ENCODE peak calls at places on chromosomes 11 and 22, in seven cellular contexts. One of them, this sample, is unnamed.
A peak's percentile ranks its signal among the peaks of the same experiment; 100 is the strongest.

GRCh38 chr11:36195496-36196346 is 93.5 kb downstream of the COMMD9 start:
- DNase-seq in progenitor cell of endocrine pancreas: no peak
- DNase-seq in AG10803: peak; percentile 62
- DNase-seq in GM12865: no peak
- DNase-seq in astrocyte of the spinal cord: no peak
- DNase-seq in Caco-2: no peak
- DNase-seq in tibial nerve: no peak
- DNase-seq in this sample: no peak

GRCh38 chr11:44943696-44944095 is 7.0 kb downstream of the TP53I11 start:
- DNase-seq in progenitor cell of endocrine pancreas: no peak
- DNase-seq in AG10803: no peak
- DNase-seq in GM12865: no peak
- DNase-seq in astrocyte of the spinal cord: no peak
- DNase-seq in Caco-2: no peak
- DNase-seq in tibial nerve: no peak
- DNase-seq in this sample: no peak

GRCh38 chr11:62678770-62679696 is at the start of gene UBXN1:
- DNase-seq in progenitor cell of endocrine pancreas: peak; percentile 51
- DNase-seq in AG10803: peak; percentile 97
- DNase-seq in GM12865: peak; percentile 89
- DNase-seq in astrocyte of the spinal cord: peak; percentile 86
- DNase-seq in Caco-2: peak; percentile 88
- DNase-seq in tibial nerve: peak; percentile 89
- DNase-seq in this sample: peak; percentile 71

GRCh38 chr11:23932485-23932898 is 564.4 kb upstream of the LUZP2 start:
- DNase-seq in progenitor cell of endocrine pancreas: no peak
- DNase-seq in AG10803: no peak
- DNase-seq in GM12865: no peak
- DNase-seq in astrocyte of the spinal cord: peak; percentile 49
- DNase-seq in Caco-2: no peak
- DNase-seq in tibial nerve: no peak
- DNase-seq in this sample: no peak

GRCh38 chr11:76657139-76657823 is 13.3 kb downstream of the LRRC32 start:
- DNase-seq in progenitor cell of endocrine pancreas: no peak
- DNase-seq in AG10803: no peak
- DNase-seq in GM12865: no peak
- DNase-seq in astrocyte of the spinal cord: no peak
- DNase-seq in Caco-2: peak; percentile 30
- DNase-seq in tibial nerve: no peak
- DNase-seq in this sample: no peak

GRCh38 chr11:7512525-7513209 is 1.1 kb upstream of the PPFIBP2 start:
- DNase-seq in progenitor cell of endocrine pancreas: no peak
- DNase-seq in AG10803: peak; percentile 73
- DNase-seq in GM12865: peak; percentile 92
- DNase-seq in astrocyte of the spinal cord: peak; percentile 15
- DNase-seq in Caco-2: no peak
- DNase-seq in tibial nerve: peak; percentile 61
- DNase-seq in this sample: peak; percentile 1

GRCh38 chr11:66316849-66317251 is at the start of gene CD248:
- DNase-seq in progenitor cell of endocrine pancreas: no peak
- DNase-seq in AG10803: peak; percentile 84
- DNase-seq in GM12865: no peak
- DNase-seq in astrocyte of the spinal cord: peak; percentile 82
- DNase-seq in Caco-2: no peak
- DNase-seq in tibial nerve: peak; percentile 71
- DNase-seq in this sample: no peak

GRCh38 chr11:126318642-126319373 is 14.9 kb downstream of the DCPS start:
- DNase-seq in progenitor cell of endocrine pancreas: no peak
- DNase-seq in AG10803: peak; percentile 98
- DNase-seq in GM12865: peak; percentile 74
- DNase-seq in astrocyte of the spinal cord: peak; percentile 96
- DNase-seq in Caco-2: no peak
- DNase-seq in tibial nerve: no peak
- DNase-seq in this sample: no peak

GRCh38 chr11:114197799-114198500 is 98.2 kb upstream of the NNMT start:
- DNase-seq in progenitor cell of endocrine pancreas: no peak
- DNase-seq in AG10803: peak; percentile 37
- DNase-seq in GM12865: no peak
- DNase-seq in astrocyte of the spinal cord: peak; percentile 99
- DNase-seq in Caco-2: no peak
- DNase-seq in tibial nerve: no peak
- DNase-seq in this sample: no peak

GRCh38 chr11:93537022-93537421 is 6.2 kb downstream of the SMCO4 start:
- DNase-seq in progenitor cell of endocrine pancreas: no peak
- DNase-seq in AG10803: no peak
- DNase-seq in GM12865: no peak
- DNase-seq in astrocyte of the spinal cord: no peak
- DNase-seq in Caco-2: no peak
- DNase-seq in tibial nerve: no peak
- DNase-seq in this sample: no peak

GRCh38 chr11:47905358-47906059 is 57.4 kb upstream of the NUP160 start:
- DNase-seq in progenitor cell of endocrine pancreas: no peak
- DNase-seq in AG10803: no peak
- DNase-seq in GM12865: no peak
- DNase-seq in astrocyte of the spinal cord: peak; percentile 26
- DNase-seq in Caco-2: no peak
- DNase-seq in tibial nerve: no peak
- DNase-seq in this sample: no peak

GRCh38 chr11:61974766-61975631 is 7.6 kb upstream of the FTH1 start:
- DNase-seq in progenitor cell of endocrine pancreas: no peak
- DNase-seq in AG10803: no peak
- DNase-seq in GM12865: no peak
- DNase-seq in astrocyte of the spinal cord: no peak
- DNase-seq in Caco-2: no peak
- DNase-seq in tibial nerve: no peak
- DNase-seq in this sample: no peak

GRCh38 chr11:65822760-65823528 is 10.8 kb upstream of the SNX32 start:
- DNase-seq in progenitor cell of endocrine pancreas: no peak
- DNase-seq in AG10803: no peak
- DNase-seq in GM12865: no peak
- DNase-seq in astrocyte of the spinal cord: no peak
- DNase-seq in Caco-2: no peak
- DNase-seq in tibial nerve: no peak
- DNase-seq in this sample: no peak

GRCh38 chr11:36115378-36115801 is 171.5 kb downstream of the LDLRAD3 start:
- DNase-seq in progenitor cell of endocrine pancreas: no peak
- DNase-seq in AG10803: no peak
- DNase-seq in GM12865: no peak
- DNase-seq in astrocyte of the spinal cord: no peak
- DNase-seq in Caco-2: no peak
- DNase-seq in tibial nerve: no peak
- DNase-seq in this sample: no peak

GRCh38 chr22:17359501-17359900 is 9.8 kb upstream of the CECR2 start:
- DNase-seq in progenitor cell of endocrine pancreas: no peak
- DNase-seq in AG10803: no peak
- DNase-seq in GM12865: no peak
- DNase-seq in astrocyte of the spinal cord: no peak
- DNase-seq in Caco-2: no peak
- DNase-seq in tibial nerve: no peak
- DNase-seq in this sample: no peak

GRCh38 chr11:29432719-29433325 is 584.0 kb downstream of the KCNA4 start:
- DNase-seq in progenitor cell of endocrine pancreas: no peak
- DNase-seq in AG10803: peak; percentile 19
- DNase-seq in GM12865: peak; percentile 2
- DNase-seq in astrocyte of the spinal cord: peak; percentile 26
- DNase-seq in Caco-2: no peak
- DNase-seq in tibial nerve: no peak
- DNase-seq in this sample: peak; percentile 9

GRCh38 chr11:130535530-130535929 is 87.1 kb downstream of the ADAMTS15 start:
- DNase-seq in progenitor cell of endocrine pancreas: no peak
- DNase-seq in AG10803: no peak
- DNase-seq in GM12865: no peak
- DNase-seq in astrocyte of the spinal cord: no peak
- DNase-seq in Caco-2: no peak
- DNase-seq in tibial nerve: no peak
- DNase-seq in this sample: no peak

GRCh38 chr11:126186031-126186698 is 25.3 kb downstream of the RPUSD4 start:
- DNase-seq in progenitor cell of endocrine pancreas: no peak
- DNase-seq in AG10803: no peak
- DNase-seq in GM12865: no peak
- DNase-seq in astrocyte of the spinal cord: no peak
- DNase-seq in Caco-2: no peak
- DNase-seq in tibial nerve: no peak
- DNase-seq in this sample: no peak

GRCh38 chr11:3159296-3160190 is 5.6 kb downstream of the OSBPL5 start:
- DNase-seq in progenitor cell of endocrine pancreas: no peak
- DNase-seq in AG10803: no peak
- DNase-seq in GM12865: no peak
- DNase-seq in astrocyte of the spinal cord: no peak
- DNase-seq in Caco-2: no peak
- DNase-seq in tibial nerve: peak; percentile 69
- DNase-seq in this sample: no peak

GRCh38 chr22:38056969-38057841 is at the start of gene PICK1:
- DNase-seq in progenitor cell of endocrine pancreas: peak; percentile 81
- DNase-seq in AG10803: peak; percentile 88
- DNase-seq in GM12865: peak; percentile 89
- DNase-seq in astrocyte of the spinal cord: peak; percentile 89
- DNase-seq in Caco-2: peak; percentile 92
- DNase-seq in tibial nerve: peak; percentile 77
- DNase-seq in this sample: peak; percentile 74
- TF ChIP-seq CTCF in progenitor cell of endocrine pancreas: no peak
- TF ChIP-seq CTCF in AG10803: no peak
- TF ChIP-seq CTCF in GM12865: peak; percentile 7
- TF ChIP-seq CTCF in astrocyte of the spinal cord: no peak
- TF ChIP-seq CTCF in Caco-2: no peak
- TF ChIP-seq CTCF in tibial nerve: no peak
- TF ChIP-seq CTCF in this sample: no peak

GRCh38 chr11:270451-271208 is 7.6 kb upstream of the NLRP6 start:
- DNase-seq in progenitor cell of endocrine pancreas: no peak
- DNase-seq in AG10803: no peak
- DNase-seq in GM12865: no peak
- DNase-seq in astrocyte of the spinal cord: no peak
- DNase-seq in Caco-2: no peak
- DNase-seq in tibial nerve: no peak
- DNase-seq in this sample: no peak

GRCh38 chr11:267491-267994 is 10.7 kb upstream of the NLRP6 start:
- DNase-seq in progenitor cell of endocrine pancreas: no peak
- DNase-seq in AG10803: peak; percentile 28
- DNase-seq in GM12865: peak; percentile 85
- DNase-seq in astrocyte of the spinal cord: no peak
- DNase-seq in Caco-2: peak; percentile 48
- DNase-seq in tibial nerve: no peak
- DNase-seq in this sample: no peak

GRCh38 chr11:271316-271715 is 6.9 kb upstream of the NLRP6 start:
- DNase-seq in progenitor cell of endocrine pancreas: no peak
- DNase-seq in AG10803: no peak
- DNase-seq in GM12865: no peak
- DNase-seq in astrocyte of the spinal cord: no peak
- DNase-seq in Caco-2: no peak
- DNase-seq in tibial nerve: no peak
- DNase-seq in this sample: no peak

GRCh38 chr11:266676-267439 is 11.3 kb upstream of the NLRP6 start:
- DNase-seq in progenitor cell of endocrine pancreas: no peak
- DNase-seq in AG10803: no peak
- DNase-seq in GM12865: no peak
- DNase-seq in astrocyte of the spinal cord: no peak
- DNase-seq in Caco-2: no peak
- DNase-seq in tibial nerve: no peak
- DNase-seq in this sample: no peak

DNA sequence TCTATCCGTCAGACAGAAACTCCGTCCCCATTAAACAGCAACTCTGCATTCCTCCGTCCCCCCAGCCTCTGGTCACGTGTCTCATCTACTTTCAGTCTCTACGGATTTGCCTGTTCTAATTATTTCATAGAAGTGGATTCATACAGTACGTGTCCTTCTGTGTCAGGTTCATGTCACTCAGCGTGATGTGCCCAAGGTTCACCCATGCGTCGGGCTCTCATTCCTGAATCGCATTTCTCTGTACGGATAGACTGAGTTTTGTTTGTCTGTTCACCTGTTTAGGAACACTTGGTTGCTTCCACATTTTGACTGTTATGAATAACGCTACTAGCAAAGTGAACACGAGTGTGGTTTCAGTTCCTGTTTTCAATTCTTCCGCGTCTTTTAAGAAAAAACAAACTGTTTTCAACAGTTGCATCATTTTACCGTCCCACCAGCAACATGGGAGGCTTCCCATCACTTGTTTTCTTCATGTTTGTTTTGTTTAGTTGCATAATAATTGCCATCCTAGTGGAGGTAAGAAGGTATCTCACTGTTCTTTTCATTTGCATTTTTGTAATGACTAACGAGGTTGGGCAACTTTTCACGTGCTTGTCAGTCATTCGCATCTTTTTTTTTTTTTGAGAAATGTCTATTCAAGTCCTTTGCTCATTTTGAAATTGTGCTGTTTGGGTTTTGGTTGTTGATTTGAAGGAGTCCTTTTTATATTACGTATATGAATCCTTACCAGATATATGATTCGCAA is 8.9 kb upstream of the NLRP6 start:
- DNase-seq in progenitor cell of endocrine pancreas: no peak
- DNase-seq in AG10803: peak; percentile 56
- DNase-seq in GM12865: peak; percentile 96
- DNase-seq in astrocyte of the spinal cord: no peak
- DNase-seq in Caco-2: no peak
- DNase-seq in tibial nerve: no peak
- DNase-seq in this sample: no peak
- TF ChIP-seq CTCF in progenitor cell of endocrine pancreas: no peak
- TF ChIP-seq CTCF in AG10803: peak; percentile 12
- TF ChIP-seq CTCF in GM12865: no peak
- TF ChIP-seq CTCF in astrocyte of the spinal cord: no peak
- TF ChIP-seq CTCF in Caco-2: no peak
- TF ChIP-seq CTCF in tibial nerve: peak; percentile 48
- TF ChIP-seq CTCF in this sample: no peak

DNA sequence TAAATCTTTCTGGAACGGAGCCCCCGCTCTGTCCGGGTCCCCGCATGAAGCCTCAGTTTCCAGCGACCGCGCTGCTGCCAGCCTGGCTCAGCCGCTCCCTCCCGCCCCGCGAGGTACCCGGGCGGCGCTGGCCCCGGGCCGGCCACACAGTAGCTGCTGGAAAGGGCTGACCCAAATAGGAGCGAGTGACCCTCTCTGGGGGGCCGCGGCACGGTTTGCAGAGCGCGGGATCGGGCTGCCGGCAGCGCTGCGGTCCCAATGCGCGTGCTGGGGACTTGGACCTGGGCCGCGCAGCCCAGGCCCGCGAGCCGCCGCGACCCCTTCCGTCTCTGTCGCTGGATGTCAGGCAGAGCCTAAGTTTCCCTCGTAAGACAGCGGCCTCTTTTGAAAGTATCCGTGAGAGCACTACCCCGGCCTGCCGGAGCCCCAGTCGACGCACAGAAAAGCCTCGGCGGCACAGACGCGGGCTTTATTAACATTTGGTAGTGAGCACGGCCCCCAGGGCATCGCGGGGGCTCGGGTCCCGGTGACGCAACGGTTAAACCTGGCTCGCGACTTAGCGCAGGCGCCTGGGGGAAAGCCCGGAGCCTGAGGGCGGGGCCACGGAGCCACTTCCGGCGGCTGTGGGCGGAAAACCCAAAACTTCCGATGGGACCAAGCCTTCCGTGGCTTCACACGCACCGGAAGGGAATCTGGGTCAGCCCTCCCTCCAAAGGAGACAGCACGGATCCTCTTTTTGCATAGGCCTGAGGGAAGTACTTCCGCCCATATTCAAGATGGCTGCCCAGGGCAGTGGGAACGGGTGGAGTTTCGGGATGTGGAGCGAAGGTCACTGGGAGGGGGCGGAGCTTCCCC is 14.9 kb downstream of the BAD start:
- DNase-seq in progenitor cell of endocrine pancreas: peak; percentile 91
- DNase-seq in AG10803: peak; percentile 100
- DNase-seq in GM12865: peak; percentile 100
- DNase-seq in astrocyte of the spinal cord: peak; percentile 100
- DNase-seq in Caco-2: peak; percentile 99
- DNase-seq in tibial nerve: peak; percentile 91
- DNase-seq in this sample: peak; percentile 96
- TF ChIP-seq CTCF in progenitor cell of endocrine pancreas: peak; percentile 19
- TF ChIP-seq CTCF in AG10803: no peak
- TF ChIP-seq CTCF in GM12865: no peak
- TF ChIP-seq CTCF in astrocyte of the spinal cord: no peak
- TF ChIP-seq CTCF in Caco-2: no peak
- TF ChIP-seq CTCF in tibial nerve: peak; percentile 34
- TF ChIP-seq CTCF in this sample: no peak

GRCh38 chr22:25051073-25051472 is 98.6 kb downstream of the KIAA1671 start:
- DNase-seq in progenitor cell of endocrine pancreas: no peak
- DNase-seq in AG10803: no peak
- DNase-seq in GM12865: peak; percentile 14
- DNase-seq in astrocyte of the spinal cord: no peak
- DNase-seq in Caco-2: no peak
- DNase-seq in tibial nerve: no peak
- DNase-seq in this sample: no peak
- TF ChIP-seq CTCF in progenitor cell of endocrine pancreas: peak; percentile 46
- TF ChIP-seq CTCF in AG10803: peak; percentile 34
- TF ChIP-seq CTCF in GM12865: peak; percentile 46
- TF ChIP-seq CTCF in astrocyte of the spinal cord: peak; percentile 55
- TF ChIP-seq CTCF in Caco-2: peak; percentile 33
- TF ChIP-seq CTCF in tibial nerve: no peak
- TF ChIP-seq CTCF in this sample: peak; percentile 59

This sample was measured in neural crest cell.